ENCODE peak calls at places on chromosomes 12 and 14, in eight cellular contexts. One of them, this sample, is unnamed.

GRCh38 chr14:96135285-96135684 is 69.4 kb upstream of the BDKRB2 start:
- DNase-seq in NCI-H187 treated with DMSO at 0.1 percent for 48 hours: no peak
- DNase-seq in NCI-H2171: no peak
- DNase-seq in activated CD4-positive, alpha-beta T cell treated with anti-CD3 and anti-CD28 coated beads, Interleukin-2, amount 10 ng/mL, durations not matched to agents 7 days and 5 days: no peak
- DNase-seq in T1000: no peak
- DNase-seq in RPMI8226: no peak
- DNase-seq in stimulated activated naive B cell treated with anti-CD40 and anti-IgM and Interleukin-4, amounts not matched to agents 10 μg/mL and 1 μg/mL and 100 μg/mL, for 72 hours: no peak
- DNase-seq in amniotic epithelial cell: no peak
- DNase-seq in this sample: no peak

GRCh38 chr14:69620211-69620611 is 8.8 kb downstream of the SUSD6 start:
- DNase-seq in NCI-H2171: no peak
- DNase-seq in activated CD4-positive, alpha-beta T cell treated with anti-CD3 and anti-CD28 coated beads, Interleukin-2, amount 10 ng/mL, durations not matched to agents 7 days and 5 days: no peak
- DNase-seq in T1000: no peak
- DNase-seq in NCI-H187 treated with DMSO at 0.1 percent for 48 hours: no peak
- DNase-seq in amniotic epithelial cell: no peak
- DNase-seq in RPMI8226: no peak
- DNase-seq in stimulated activated naive B cell treated with anti-CD40 and anti-IgM and Interleukin-4, amounts not matched to agents 10 μg/mL and 1 μg/mL and 100 μg/mL, for 72 hours: no peak
- DNase-seq in this sample: no peak

GRCh38 chr14:103031956-103032355 is 25.4 kb downstream of the CDC42BPB start:
- DNase-seq in T1000: no peak
- DNase-seq in amniotic epithelial cell: no peak
- DNase-seq in NCI-H187 treated with DMSO at 0.1 percent for 48 hours: no peak
- DNase-seq in stimulated activated naive B cell treated with anti-CD40 and anti-IgM and Interleukin-4, amounts not matched to agents 10 μg/mL and 1 μg/mL and 100 μg/mL, for 72 hours: no peak
- DNase-seq in NCI-H2171: no peak
- DNase-seq in RPMI8226: peak
- DNase-seq in activated CD4-positive, alpha-beta T cell treated with anti-CD3 and anti-CD28 coated beads, Interleukin-2, amount 10 ng/mL, durations not matched to agents 7 days and 5 days: no peak
- DNase-seq in this sample: no peak

GRCh38 chr12:93621986-93622385 is 49.5 kb downstream of the SOCS2 start:
- DNase-seq in activated CD4-positive, alpha-beta T cell treated with anti-CD3 and anti-CD28 coated beads, Interleukin-2, amount 10 ng/mL, durations not matched to agents 7 days and 5 days: no peak
- DNase-seq in RPMI8226: no peak
- DNase-seq in stimulated activated naive B cell treated with anti-CD40 and anti-IgM and Interleukin-4, amounts not matched to agents 10 μg/mL and 1 μg/mL and 100 μg/mL, for 72 hours: no peak
- DNase-seq in NCI-H2171: no peak
- DNase-seq in amniotic epithelial cell: peak
- DNase-seq in T1000: no peak
- DNase-seq in NCI-H187 treated with DMSO at 0.1 percent for 48 hours: no peak
- DNase-seq in this sample: no peak

GRCh38 chr12:110543252-110543959 is 39.7 kb downstream of the PPTC7 start:
- DNase-seq in NCI-H187 treated with DMSO at 0.1 percent for 48 hours: no peak
- DNase-seq in activated CD4-positive, alpha-beta T cell treated with anti-CD3 and anti-CD28 coated beads, Interleukin-2, amount 10 ng/mL, durations not matched to agents 7 days and 5 days: no peak
- DNase-seq in amniotic epithelial cell: peak
- DNase-seq in T1000: no peak
- DNase-seq in RPMI8226: no peak
- DNase-seq in NCI-H2171: peak
- DNase-seq in stimulated activated naive B cell treated with anti-CD40 and anti-IgM and Interleukin-4, amounts not matched to agents 10 μg/mL and 1 μg/mL and 100 μg/mL, for 72 hours: no peak
- DNase-seq in this sample: no peak

GRCh38 chr14:92649066-92649465 is 99.4 kb downstream of the LGMN start:
- DNase-seq in stimulated activated naive B cell treated with anti-CD40 and anti-IgM and Interleukin-4, amounts not matched to agents 10 μg/mL and 1 μg/mL and 100 μg/mL, for 72 hours: no peak
- DNase-seq in NCI-H187 treated with DMSO at 0.1 percent for 48 hours: no peak
- DNase-seq in amniotic epithelial cell: no peak
- DNase-seq in NCI-H2171: no peak
- DNase-seq in activated CD4-positive, alpha-beta T cell treated with anti-CD3 and anti-CD28 coated beads, Interleukin-2, amount 10 ng/mL, durations not matched to agents 7 days and 5 days: no peak
- DNase-seq in T1000: no peak
- DNase-seq in RPMI8226: no peak
- DNase-seq in this sample: no peak

GRCh38 chr14:71235865-71236264 is 328.6 kb downstream of the PCNX1 start:
- DNase-seq in NCI-H187 treated with DMSO at 0.1 percent for 48 hours: no peak
- DNase-seq in RPMI8226: no peak
- DNase-seq in activated CD4-positive, alpha-beta T cell treated with anti-CD3 and anti-CD28 coated beads, Interleukin-2, amount 10 ng/mL, durations not matched to agents 7 days and 5 days: no peak
- DNase-seq in T1000: no peak
- DNase-seq in NCI-H2171: no peak
- DNase-seq in stimulated activated naive B cell treated with anti-CD40 and anti-IgM and Interleukin-4, amounts not matched to agents 10 μg/mL and 1 μg/mL and 100 μg/mL, for 72 hours: no peak
- DNase-seq in amniotic epithelial cell: no peak
- DNase-seq in this sample: no peak

GRCh38 chr12:13962699-13963098 is 18.7 kb downstream of the GRIN2B start:
- DNase-seq in stimulated activated naive B cell treated with anti-CD40 and anti-IgM and Interleukin-4, amounts not matched to agents 10 μg/mL and 1 μg/mL and 100 μg/mL, for 72 hours: no peak
- DNase-seq in RPMI8226: peak
- DNase-seq in amniotic epithelial cell: no peak
- DNase-seq in T1000: no peak
- DNase-seq in NCI-H2171: peak
- DNase-seq in activated CD4-positive, alpha-beta T cell treated with anti-CD3 and anti-CD28 coated beads, Interleukin-2, amount 10 ng/mL, durations not matched to agents 7 days and 5 days: no peak
- DNase-seq in NCI-H187 treated with DMSO at 0.1 percent for 48 hours: no peak
- DNase-seq in this sample: no peak

GRCh38 chr12:130805635-130806034 is 33.4 kb downstream of the STX2 start:
- DNase-seq in NCI-H187 treated with DMSO at 0.1 percent for 48 hours: no peak
- DNase-seq in stimulated activated naive B cell treated with anti-CD40 and anti-IgM and Interleukin-4, amounts not matched to agents 10 μg/mL and 1 μg/mL and 100 μg/mL, for 72 hours: no peak
- DNase-seq in T1000: no peak
- DNase-seq in NCI-H2171: no peak
- DNase-seq in RPMI8226: no peak
- DNase-seq in amniotic epithelial cell: no peak
- DNase-seq in activated CD4-positive, alpha-beta T cell treated with anti-CD3 and anti-CD28 coated beads, Interleukin-2, amount 10 ng/mL, durations not matched to agents 7 days and 5 days: no peak
- DNase-seq in this sample: no peak

GRCh38 chr14:104708606-104709268 is 15.3 kb upstream of the ADSS1 start:
- DNase-seq in amniotic epithelial cell: no peak
- DNase-seq in activated CD4-positive, alpha-beta T cell treated with anti-CD3 and anti-CD28 coated beads, Interleukin-2, amount 10 ng/mL, durations not matched to agents 7 days and 5 days: peak
- DNase-seq in stimulated activated naive B cell treated with anti-CD40 and anti-IgM and Interleukin-4, amounts not matched to agents 10 μg/mL and 1 μg/mL and 100 μg/mL, for 72 hours: peak
- DNase-seq in T1000: peak
- DNase-seq in NCI-H187 treated with DMSO at 0.1 percent for 48 hours: no peak
- DNase-seq in NCI-H2171: peak
- DNase-seq in RPMI8226: peak
- DNase-seq in this sample: peak

This sample was measured in GM10248.